ENCODE peak calls at places on chromosomes 5 and 9, in six cellular contexts. F is IMR-90, L is mesenchymal stem cell, X is mesendoderm, C is H1, M is H9. S is an unnamed sample.

GRCh38 chr9:73151653-73152382 is at the start of gene ANXA1:
- DNase-seq in X (peak), L (peak), C (no peak), M (no peak), F (peak), S (no peak)

GRCh38 chr9:14686168-14686567 is 7.1 kb downstream of the ZDHHC21 start:
- DNase-seq in M (no peak), F (no peak), C (no peak), L (no peak), X (no peak), S (no peak)

GRCh38 chr5:150075806-150076205 is 10.5 kb downstream of the CSF1R start:
- DNase-seq in C (peak), L (no peak), F (no peak), M (no peak), X (peak), S (no peak)

GRCh38 chr5:114822885-114823284 is 346.8 kb downstream of the TRIM36 start:
- DNase-seq in L (no peak), M (no peak), F (no peak), X (no peak), C (no peak), S (no peak)

GRCh38 chr5:167688331-167688730 is 603.1 kb upstream of the WWC1 start:
- DNase-seq in X (no peak), C (no peak), L (peak), F (no peak), M (no peak), S (no peak)

GRCh38 chr9:85248514-85249312 is 493.0 kb downstream of the AGTPBP1 start:
- DNase-seq in X (peak), F (no peak), C (no peak), M (no peak), L (peak), S (no peak)

GRCh38 chr9:36416870-36417269 is 16.8 kb upstream of the RNF38 start:
- DNase-seq in F (no peak), C (no peak), M (no peak), L (no peak), X (no peak), S (no peak)

GRCh38 chr5:143435207-143435657 is 31.7 kb upstream of the NR3C1 start:
- DNase-seq in L (peak), M (no peak), X (peak), C (no peak), F (peak), S (no peak)

GRCh38 chr9:36407122-36407723 is 7.2 kb upstream of the RNF38 start:
- DNase-seq in C (peak), M (peak), F (peak), L (peak), X (peak), S (peak)

GRCh38 chr5:73497537-73498056 is 645 bp upstream of the BTF3 start:
- DNase-seq in L (no peak), C (no peak), F (no peak), X (peak), M (no peak), S (no peak)

GRCh38 chr9:83937861-83938455 is 16.7 kb upstream of the KIF27 start:
- DNase-seq in C (peak), M (no peak), F (peak), X (peak), L (peak), S (peak)

GRCh38 chr9:82498918-82499317 is 510.3 kb downstream of the SPATA31D1 start:
- DNase-seq in L (no peak), X (no peak), C (no peak), M (no peak), F (no peak), S (no peak)

GRCh38 chr5:54774281-54775171 is 210.9 kb downstream of the ESM1 start:
- DNase-seq in C (no peak), X (peak), F (no peak), M (no peak), L (no peak), S (no peak)

GRCh38 chr9:92671323-92671722 is 1.4 kb upstream of the IPPK start:
- DNase-seq in F (peak), L (peak), C (no peak), X (peak), M (no peak), S (no peak)

GRCh38 chr5:53355316-53355715 is 125.1 kb upstream of the FST start:
- DNase-seq in L (no peak), M (no peak), X (no peak), C (no peak), F (peak), S (no peak)

GRCh38 chr9:30235068-30235467 is 2149.4 kb upstream of the ACO1 start:
- DNase-seq in L (no peak), F (no peak), C (no peak), M (no peak), X (peak), S (no peak)

GRCh38 chr9:77987104-77987656 is 44.4 kb downstream of the GNAQ start:
- DNase-seq in L (no peak), M (no peak), F (no peak), X (no peak), C (no peak), S (no peak)

GRCh38 chr5:37005946-37006540 is 129.5 kb downstream of the NIPBL start:
- DNase-seq in M (no peak), F (peak), X (peak), L (peak), C (no peak), S (no peak)

GRCh38 chr5:169299651-169300467 is 1.1 kb downstream of the SLIT3 start:
- DNase-seq in C (peak), L (no peak), X (peak), M (peak), F (no peak), S (peak)
- H2BK120ac ChIP-seq in C (no peak), L (no peak), X (no peak), M (no peak), F (no peak), S (no peak)

DNA sequence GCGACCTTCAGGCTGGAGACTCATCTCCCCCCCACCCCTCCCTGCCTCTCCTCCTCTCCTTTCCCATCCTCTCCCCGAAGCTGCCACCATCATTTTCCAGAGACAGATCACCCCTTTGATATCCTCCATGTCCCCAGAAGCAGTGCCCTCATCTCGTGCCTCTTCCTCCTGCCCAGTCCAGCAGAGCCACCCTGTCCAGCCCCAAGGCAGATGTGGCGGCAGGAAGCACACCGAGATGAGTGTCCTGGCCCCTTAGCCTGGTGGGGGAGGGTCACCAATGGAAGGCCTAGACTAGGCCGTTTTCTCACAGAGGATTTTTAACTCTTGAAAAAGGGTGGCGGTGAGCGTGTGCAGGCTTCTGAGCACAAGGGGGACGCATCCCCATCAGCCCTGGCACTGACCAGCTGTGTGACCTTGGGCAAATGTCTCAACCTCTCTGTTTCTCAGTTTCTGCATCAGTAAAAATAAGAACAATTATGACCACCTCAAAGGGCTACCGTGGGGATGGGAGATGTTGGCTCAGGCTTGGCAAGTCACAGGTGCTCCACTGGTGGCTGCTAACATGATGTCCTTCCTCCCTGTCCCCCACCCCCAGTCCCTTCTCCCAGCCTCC is 48.9 kb downstream of the SARDH start:
- DNase-seq in L (no peak), M (no peak), C (no peak), X (no peak), F (no peak), S (no peak)
- H3K18ac ChIP-seq in L (no peak), M (no peak), C (no peak), X (no peak), F (no peak), S (no peak)

GRCh38 chr9:137278913-137279711 is 1.6 kb downstream of the TOR4A start:
- DNase-seq in C (no peak), M (peak), L (no peak), X (no peak), F (no peak), S (no peak)

GRCh38 chr9:137279741-137280477 is 2.4 kb downstream of the TOR4A start:
- DNase-seq in L (no peak), C (peak), X (no peak), M (peak), F (no peak), S (no peak)

GRCh38 chr9:137276757-137277328 is 683 bp upstream of the TOR4A start:
- DNase-seq in C (peak), X (peak), L (peak), F (peak), M (peak), S (no peak)

GRCh38 chr9:137277329-137278041 is at the start of gene TOR4A:
- DNase-seq in M (peak), L (peak), C (peak), X (peak), F (peak), S (no peak)

DNA sequence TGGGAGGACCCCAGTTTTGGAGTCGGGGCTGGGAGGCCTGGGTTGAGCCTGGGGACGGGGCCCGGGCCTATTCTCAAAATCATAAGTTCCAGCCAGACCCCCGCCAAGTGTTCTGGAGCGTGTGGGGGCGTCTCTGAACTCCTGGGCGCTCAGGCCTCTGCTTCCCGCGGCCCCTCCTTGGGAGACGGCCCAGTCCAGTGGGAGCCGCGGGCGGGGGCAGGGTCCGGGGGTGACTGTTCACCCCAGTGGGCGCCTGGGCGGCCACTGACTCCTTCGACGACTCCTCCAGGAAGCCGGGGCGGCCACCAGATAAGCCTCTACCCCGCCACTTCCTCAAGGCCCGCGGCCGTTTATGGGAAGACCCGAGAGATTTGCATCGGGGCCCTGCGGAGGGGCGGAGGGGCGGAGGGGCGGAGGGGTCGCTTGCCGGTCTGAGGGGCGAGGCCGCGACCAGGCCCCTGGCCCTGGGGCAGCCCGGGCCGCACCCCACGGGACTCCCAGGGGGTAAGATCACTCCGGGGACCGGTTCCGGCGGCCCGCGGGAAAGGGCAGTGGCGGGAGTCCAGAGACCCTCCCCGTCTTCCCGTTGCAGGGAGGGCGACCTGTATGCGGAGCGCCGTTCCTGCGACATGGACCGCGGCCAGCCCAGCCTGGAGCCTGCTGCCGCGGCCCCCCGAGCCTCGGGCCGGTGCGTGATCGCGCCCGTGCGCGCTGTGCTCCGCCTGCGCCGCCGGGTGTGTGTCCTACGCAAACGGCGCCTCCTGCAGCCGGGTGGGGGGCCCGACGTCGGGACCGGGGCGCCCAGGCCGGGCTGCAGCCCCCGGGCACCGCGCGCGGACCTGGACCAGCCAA is 761 bp downstream of the TOR4A start:
- DNase-seq in X (no peak), L (no peak), M (peak), C (peak), F (no peak), S (no peak)
- H2BK5ac ChIP-seq in X (peak), L (peak), M (no peak), C (peak), F (peak), S (peak)

DNA sequence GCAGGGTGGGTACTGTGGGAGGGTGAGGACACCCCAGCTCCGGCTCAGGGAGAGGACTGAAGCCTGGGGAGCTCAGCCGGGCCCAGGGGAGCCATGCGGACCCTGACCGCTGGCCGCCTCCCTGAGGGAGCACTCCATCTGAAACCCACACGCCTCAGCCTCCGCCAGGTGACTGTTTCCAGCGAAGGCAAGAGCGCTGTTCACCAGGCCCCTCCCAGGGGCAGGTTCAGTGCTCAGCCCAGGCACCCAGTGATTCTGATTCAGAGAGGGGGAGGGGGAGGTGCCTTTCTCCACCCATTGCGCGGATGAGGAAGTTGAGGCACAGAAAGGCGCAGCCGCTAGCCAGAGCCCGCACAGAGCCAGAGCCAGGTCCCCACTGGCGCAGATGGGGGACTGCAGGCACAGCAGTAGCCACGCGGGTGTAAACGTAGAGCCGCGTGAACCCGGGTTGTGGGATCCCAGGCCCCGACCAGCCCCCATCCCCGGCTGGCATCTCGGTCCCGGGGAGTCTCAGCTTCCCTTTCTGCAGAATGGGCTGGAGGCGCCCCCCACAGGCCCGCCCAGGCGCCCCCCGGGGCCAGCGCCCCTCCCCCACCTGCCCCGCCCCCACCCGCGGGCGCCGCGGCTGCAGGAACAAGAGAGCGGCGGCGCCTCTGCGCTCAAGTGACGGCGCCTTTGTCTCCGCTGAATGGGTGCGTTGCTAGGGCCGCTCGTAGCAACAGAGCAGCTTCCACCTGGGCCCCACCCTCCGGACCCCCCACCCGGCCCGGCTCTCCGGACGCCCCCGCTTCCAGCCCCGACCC is 27.2 kb downstream of the ADGRD2 start:
- DNase-seq in L (no peak), C (no peak), F (no peak), X (peak), M (peak), S (peak)
- H2BK120ac ChIP-seq in L (no peak), C (no peak), F (no peak), X (no peak), M (no peak), S (peak)

DNA sequence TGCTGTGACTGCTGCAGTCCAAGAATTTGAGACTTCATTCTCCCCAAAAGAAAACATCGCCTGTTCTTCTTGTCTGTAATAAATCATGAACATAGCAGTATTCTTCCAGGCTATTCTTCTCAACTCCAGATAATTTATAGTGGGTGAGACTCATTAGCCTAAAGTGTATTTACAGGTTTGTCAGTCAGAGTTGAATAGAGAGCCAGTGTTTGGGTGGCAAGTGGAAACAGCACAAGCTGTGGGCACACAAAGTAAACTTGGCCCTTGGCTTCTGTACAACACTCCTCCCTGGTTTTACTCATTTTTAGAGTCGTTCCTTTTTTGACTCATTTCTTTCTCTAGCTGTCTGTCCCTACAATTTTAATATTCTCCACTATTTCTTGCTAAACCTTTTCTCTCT is 128.2 kb upstream of the VCAN start:
- DNase-seq in C (no peak), L (no peak), X (no peak), F (no peak), M (no peak), S (no peak)
- H3K18ac ChIP-seq in C (no peak), L (no peak), X (no peak), F (no peak), M (no peak), S (no peak)

GRCh38 chr5:65075623-65076250 is 307.0 kb downstream of the CWC27 start:
- DNase-seq in L (peak), X (peak), M (no peak), F (no peak), C (no peak), S (no peak)

GRCh38 chr5:65078331-65078730 is 309.6 kb downstream of the CWC27 start:
- DNase-seq in L (peak), M (no peak), C (no peak), X (peak), F (no peak), S (no peak)

GRCh38 chr5:65076251-65076869 is 307.6 kb downstream of the CWC27 start:
- DNase-seq in X (peak), L (peak), M (peak), F (peak), C (peak), S (no peak)

GRCh38 chr5:65081071-65081470 is 312.3 kb downstream of the CWC27 start:
- DNase-seq in M (no peak), X (peak), C (no peak), F (no peak), L (no peak), S (no peak)

DNA sequence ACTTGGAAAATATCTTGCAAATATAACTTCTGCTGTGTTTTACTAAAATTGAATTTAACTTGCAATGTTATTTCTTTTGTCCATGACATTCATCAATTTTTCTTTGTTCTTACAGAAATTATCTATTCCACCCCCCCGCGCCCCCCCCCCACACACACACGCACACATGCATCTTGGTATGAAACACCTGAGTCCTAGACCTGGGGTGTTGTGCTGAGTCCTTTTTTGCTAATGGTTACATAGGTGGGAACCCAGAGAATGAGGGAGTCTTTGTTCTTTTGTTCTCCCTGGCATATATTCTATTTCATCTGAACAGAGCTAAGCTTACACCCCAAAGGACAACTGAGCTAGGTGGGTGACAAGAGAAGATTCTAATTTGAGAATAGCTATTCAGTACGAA is 308.9 kb downstream of the CWC27 start:
- DNase-seq in F (no peak), L (no peak), M (no peak), X (no peak), C (no peak), S (no peak)
- H2BK5ac ChIP-seq in F (no peak), L (no peak), M (no peak), X (peak), C (no peak), S (no peak)

GRCh38 chr9:89891221-89892052 is 286.6 kb downstream of the GADD45G start:
- DNase-seq in L (no peak), X (no peak), C (no peak), F (no peak), M (peak), S (no peak)
- H2BK120ac ChIP-seq in L (no peak), X (no peak), C (no peak), F (no peak), M (no peak), S (peak)

DNA sequence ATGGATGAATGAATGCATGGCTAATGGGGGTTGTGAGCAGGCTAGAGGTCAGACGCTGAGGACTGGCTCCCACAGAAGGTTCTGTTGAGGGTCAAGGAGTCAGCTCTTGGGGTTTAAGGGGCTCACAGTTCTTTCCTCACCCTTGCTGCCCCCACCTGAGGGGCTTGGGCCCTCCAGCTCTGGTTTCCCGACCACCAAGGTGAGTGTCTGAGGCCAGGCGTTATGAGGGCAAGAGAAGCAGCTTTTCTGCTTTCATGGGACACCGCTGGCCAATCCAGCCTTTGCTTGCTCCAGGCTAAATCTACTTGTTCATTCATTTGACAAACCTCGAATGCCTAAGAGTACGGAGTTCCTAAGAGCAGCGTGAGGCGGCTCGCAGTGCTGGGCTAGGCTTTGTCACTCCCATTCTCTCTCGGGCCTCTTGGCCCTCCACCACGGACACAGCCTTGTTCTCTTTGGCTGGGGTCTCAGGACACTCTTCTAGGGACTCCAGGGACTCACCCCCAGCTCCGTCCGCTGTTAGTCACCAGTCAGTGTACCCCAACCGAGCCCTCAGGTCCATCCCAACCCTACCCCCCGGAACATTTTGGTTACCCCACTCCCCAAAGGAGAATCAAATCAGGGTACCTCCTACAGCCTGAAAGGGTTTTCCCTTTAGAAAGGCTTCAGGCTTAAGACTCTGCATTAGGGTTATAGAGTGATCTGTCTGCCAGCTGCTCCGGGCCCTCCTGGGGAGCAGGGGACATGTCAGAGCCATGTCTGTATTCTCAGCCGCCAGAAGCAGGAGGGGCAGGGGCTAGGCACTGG is 210.1 kb upstream of the MVB12B start:
- DNase-seq in C (peak), F (no peak), L (no peak), M (peak), X (no peak), S (no peak)
- H3K18ac ChIP-seq in C (no peak), F (no peak), L (no peak), M (no peak), X (no peak), S (peak)